ENCODE peak calls at places on chromosome 17, in six cellular contexts. B, X, R, W, H and S are unnamed samples.

GRCh38 chr17:27919120-27919519 is 26.0 kb upstream of the LYRM9 start:
- DNase-seq in X (no peak), B (no peak), W (no peak), H (no peak), R (no peak), S (no peak)

GRCh38 chr17:29162082-29162908 is 17.9 kb downstream of the MYO18A start:
- DNase-seq in B (no peak), R (no peak), H (no peak), X (no peak), W (no peak), S (no peak)

GRCh38 chr17:34850023-34850422 is 111.2 kb downstream of the CCT6B start:
- DNase-seq in H (no peak), B (no peak), R (no peak), W (no peak), X (no peak), S (no peak)

GRCh38 chr17:4833941-4834501 is 881 bp downstream of the MINK1 start:
- DNase-seq in W (peak), H (no peak), X (no peak), B (no peak), R (peak), S (no peak)

GRCh38 chr17:76337413-76337777 is 16.3 kb downstream of the PRPSAP1 start:
- DNase-seq in B (no peak), W (peak), H (peak), R (no peak), X (no peak), S (no peak)

GRCh38 chr17:79019631-79020584 is 4.1 kb upstream of the C1QTNF1 start:
- DNase-seq in R (peak), H (no peak), X (no peak), W (peak), B (peak), S (peak)

GRCh38 chr17:68148936-68149335 is 98.9 kb upstream of the AMZ2 start:
- DNase-seq in B (no peak), R (no peak), W (no peak), H (no peak), X (no peak), S (no peak)

GRCh38 chr17:27630607-27631408 is at the start of gene LGALS9:
- DNase-seq in H (no peak), R (no peak), X (no peak), W (peak), B (peak), S (no peak)

GRCh38 chr17:40451420-40451819 is 8.2 kb downstream of the IGFBP4 start:
- DNase-seq in R (no peak), W (no peak), X (no peak), H (no peak), B (no peak), S (peak)

GRCh38 chr17:60169921-60170817 is 20.4 kb downstream of the CA4 start:
- DNase-seq in B (no peak), R (no peak), X (no peak), W (peak), H (no peak), S (no peak)